ENCODE peak calls at places on chromosomes 4 and X, in ten cellular contexts. One of them, this sample, is unnamed.

GRCh38 chrX:46588263-46588662 is 14.7 kb downstream of the CHST7 start:
- DNase-seq in neural crest cell: no peak
- DNase-seq in CD8-positive, alpha-beta memory T cell: peak
- DNase-seq in occipital lobe: no peak
- DNase-seq in T-helper 2 cell: no peak
- DNase-seq in left cardiac atrium: peak
- DNase-seq in renal cortical epithelial cell: peak
- DNase-seq in MCF 10A: peak
- DNase-seq in LNCaP clone FGC: no peak
- DNase-seq in retina: no peak
- DNase-seq in this sample: peak

GRCh38 chr4:75834095-75834771 is 68.0 kb downstream of the PPEF2 start:
- DNase-seq in neural crest cell: no peak
- DNase-seq in CD8-positive, alpha-beta memory T cell: no peak
- DNase-seq in occipital lobe: no peak
- DNase-seq in T-helper 2 cell: no peak
- DNase-seq in left cardiac atrium: no peak
- DNase-seq in renal cortical epithelial cell: no peak
- DNase-seq in MCF 10A: no peak
- DNase-seq in LNCaP clone FGC: no peak
- DNase-seq in retina: no peak
- DNase-seq in this sample: no peak

GRCh38 chrX:10001496-10001895 is 34.3 kb downstream of the CLDN34 start:
- DNase-seq in neural crest cell: no peak
- DNase-seq in CD8-positive, alpha-beta memory T cell: no peak
- DNase-seq in occipital lobe: no peak
- DNase-seq in T-helper 2 cell: no peak
- DNase-seq in left cardiac atrium: no peak
- DNase-seq in renal cortical epithelial cell: no peak
- DNase-seq in MCF 10A: peak
- DNase-seq in LNCaP clone FGC: no peak
- DNase-seq in retina: no peak
- DNase-seq in this sample: no peak

GRCh38 chr4:82899339-82899738 is 1.2 kb upstream of the THAP9 start:
- DNase-seq in neural crest cell: no peak
- DNase-seq in CD8-positive, alpha-beta memory T cell: no peak
- DNase-seq in occipital lobe: no peak
- DNase-seq in T-helper 2 cell: no peak
- DNase-seq in left cardiac atrium: no peak
- DNase-seq in renal cortical epithelial cell: no peak
- DNase-seq in MCF 10A: no peak
- DNase-seq in LNCaP clone FGC: no peak
- DNase-seq in retina: no peak
- DNase-seq in this sample: no peak

GRCh38 chrX:154372612-154373022 is 1.8 kb downstream of the FLNA start:
- DNase-seq in neural crest cell: no peak
- DNase-seq in CD8-positive, alpha-beta memory T cell: no peak
- DNase-seq in occipital lobe: no peak
- DNase-seq in T-helper 2 cell: no peak
- DNase-seq in left cardiac atrium: no peak
- DNase-seq in renal cortical epithelial cell: peak
- DNase-seq in MCF 10A: no peak
- DNase-seq in LNCaP clone FGC: no peak
- DNase-seq in retina: no peak
- DNase-seq in this sample: no peak

GRCh38 chr4:4761128-4761991 is 98.1 kb upstream of the MSX1 start:
- DNase-seq in neural crest cell: peak
- DNase-seq in CD8-positive, alpha-beta memory T cell: no peak
- DNase-seq in occipital lobe: peak
- DNase-seq in T-helper 2 cell: no peak
- DNase-seq in left cardiac atrium: no peak
- DNase-seq in renal cortical epithelial cell: no peak
- DNase-seq in MCF 10A: no peak
- DNase-seq in LNCaP clone FGC: no peak
- DNase-seq in retina: peak
- DNase-seq in this sample: no peak

GRCh38 chr4:168408620-168409019 is 71.7 kb downstream of the DDX60L start:
- DNase-seq in neural crest cell: no peak
- DNase-seq in CD8-positive, alpha-beta memory T cell: no peak
- DNase-seq in occipital lobe: no peak
- DNase-seq in T-helper 2 cell: no peak
- DNase-seq in left cardiac atrium: peak
- DNase-seq in renal cortical epithelial cell: peak
- DNase-seq in MCF 10A: peak
- DNase-seq in LNCaP clone FGC: peak
- DNase-seq in retina: no peak
- DNase-seq in this sample: peak

GRCh38 chrX:130110379-130111219 is at the start of gene ELF4:
- DNase-seq in neural crest cell: no peak
- DNase-seq in CD8-positive, alpha-beta memory T cell: peak
- DNase-seq in occipital lobe: no peak
- DNase-seq in T-helper 2 cell: peak
- DNase-seq in left cardiac atrium: no peak
- DNase-seq in renal cortical epithelial cell: no peak
- DNase-seq in MCF 10A: peak
- DNase-seq in LNCaP clone FGC: no peak
- DNase-seq in retina: no peak
- DNase-seq in this sample: peak

GRCh38 chr4:89254847-89255246 is 52.8 kb downstream of the GPRIN3 start:
- DNase-seq in neural crest cell: peak
- DNase-seq in CD8-positive, alpha-beta memory T cell: peak
- DNase-seq in occipital lobe: no peak
- DNase-seq in T-helper 2 cell: no peak
- DNase-seq in left cardiac atrium: no peak
- DNase-seq in renal cortical epithelial cell: peak
- DNase-seq in MCF 10A: peak
- DNase-seq in LNCaP clone FGC: peak
- DNase-seq in retina: no peak
- DNase-seq in this sample: peak